ENCODE peak calls at places on chromosomes 11 and 22, in four cellular contexts. D is A549, N is HepG2, A is GM12878. H is an unnamed sample.

GRCh38 chr11:73175551-73176144 is 33.5 kb upstream of the FCHSD2 start:
- DNase-seq in D (no peak), N (peak; percentile 85), A (no peak), H (no peak)

GRCh38 chr11:46414466-46414796 is 22.9 kb upstream of the CHRM4 start:
- DNase-seq in D (no peak), N (no peak), A (no peak), H (no peak)

GRCh38 chr22:46757104-46757503 is 5.3 kb upstream of the TBC1D22A start:
- DNase-seq in D (no peak), N (no peak), A (no peak), H (no peak)

GRCh38 chr11:57545883-57546282 is 8.5 kb downstream of the SMTNL1 start:
- DNase-seq in D (no peak), N (no peak), A (no peak), H (no peak)

GRCh38 chr11:94623120-94623735 is 56.1 kb downstream of the PIWIL4 start:
- DNase-seq in D (peak; percentile 82), N (peak; percentile 74), A (peak; percentile 16), H (peak; percentile 77)

GRCh38 chr22:27857441-27857840 is 55.9 kb upstream of the MN1 start:
- DNase-seq in D (no peak), N (no peak), A (no peak), H (no peak)

GRCh38 chr22:23376256-23376655 is 195.9 kb downstream of the BCR start:
- DNase-seq in D (peak; percentile 41), N (peak; percentile 18), A (peak; percentile 1), H (no peak)

GRCh38 chr22:49203863-49204598 is 623.6 kb downstream of the BRD1 start:
- DNase-seq in D (no peak), N (no peak), A (no peak), H (no peak)

GRCh38 chr22:20053407-20054033 is 26.5 kb upstream of the DGCR8 start:
- DNase-seq in D (no peak), N (no peak), A (no peak), H (no peak)

GRCh38 chr22:27686534-27686933 is 115.0 kb downstream of the MN1 start:
- DNase-seq in D (peak; percentile 85), N (peak; percentile 39), A (no peak), H (no peak)

GRCh38 chr22:49583886-49584505 is 243.7 kb downstream of the BRD1 start:
- DNase-seq in D (no peak), N (no peak), A (no peak), H (peak; percentile 15)

GRCh38 chr22:19407649-19408606 is 23.6 kb downstream of the HIRA start:
- DNase-seq in D (no peak), N (no peak), A (no peak), H (peak; percentile 76)

GRCh38 chr11:44143987-44144909 is 48.8 kb downstream of the EXT2 start:
- DNase-seq in D (no peak), N (no peak), A (no peak), H (no peak)

GRCh38 chr22:40235418-40235817 is 57.7 kb downstream of the TNRC6B start:
- DNase-seq in D (no peak), N (no peak), A (no peak), H (no peak)

GRCh38 chr11:72069787-72070251 is 10.5 kb downstream of the NUMA1 start:
- DNase-seq in D (peak; percentile 78), N (peak; percentile 33), A (no peak), H (no peak)

GRCh38 chr22:11626422-11626773 is 3901.6 kb upstream of the OR11H1 start:
- DNase-seq in D (no peak), N (no peak), A (no peak), H (no peak)

GRCh38 chr22:41511521-41511968 is 32.7 kb downstream of the POLR3H start:
- DNase-seq in D (no peak), N (no peak), A (no peak), H (no peak)

GRCh38 chr22:29870574-29870973 is 12.4 kb upstream of the MTMR3 start:
- DNase-seq in D (no peak), N (no peak), A (no peak), H (no peak)

GRCh38 chr22:24507742-24508141 is 12.6 kb downstream of the UPB1 start:
- DNase-seq in D (no peak), N (no peak), A (no peak), H (no peak)

GRCh38 chr22:24512043-24512442 is 16.9 kb downstream of the UPB1 start:
- DNase-seq in D (no peak), N (no peak), A (no peak), H (no peak)

GRCh38 chr22:24514241-24515024 is 19.3 kb downstream of the UPB1 start:
- DNase-seq in D (no peak), N (peak; percentile 76), A (peak; percentile 68), H (no peak)

GRCh38 chr22:24513706-24514240 is 18.6 kb downstream of the UPB1 start:
- DNase-seq in D (no peak), N (no peak), A (no peak), H (no peak)

DNA sequence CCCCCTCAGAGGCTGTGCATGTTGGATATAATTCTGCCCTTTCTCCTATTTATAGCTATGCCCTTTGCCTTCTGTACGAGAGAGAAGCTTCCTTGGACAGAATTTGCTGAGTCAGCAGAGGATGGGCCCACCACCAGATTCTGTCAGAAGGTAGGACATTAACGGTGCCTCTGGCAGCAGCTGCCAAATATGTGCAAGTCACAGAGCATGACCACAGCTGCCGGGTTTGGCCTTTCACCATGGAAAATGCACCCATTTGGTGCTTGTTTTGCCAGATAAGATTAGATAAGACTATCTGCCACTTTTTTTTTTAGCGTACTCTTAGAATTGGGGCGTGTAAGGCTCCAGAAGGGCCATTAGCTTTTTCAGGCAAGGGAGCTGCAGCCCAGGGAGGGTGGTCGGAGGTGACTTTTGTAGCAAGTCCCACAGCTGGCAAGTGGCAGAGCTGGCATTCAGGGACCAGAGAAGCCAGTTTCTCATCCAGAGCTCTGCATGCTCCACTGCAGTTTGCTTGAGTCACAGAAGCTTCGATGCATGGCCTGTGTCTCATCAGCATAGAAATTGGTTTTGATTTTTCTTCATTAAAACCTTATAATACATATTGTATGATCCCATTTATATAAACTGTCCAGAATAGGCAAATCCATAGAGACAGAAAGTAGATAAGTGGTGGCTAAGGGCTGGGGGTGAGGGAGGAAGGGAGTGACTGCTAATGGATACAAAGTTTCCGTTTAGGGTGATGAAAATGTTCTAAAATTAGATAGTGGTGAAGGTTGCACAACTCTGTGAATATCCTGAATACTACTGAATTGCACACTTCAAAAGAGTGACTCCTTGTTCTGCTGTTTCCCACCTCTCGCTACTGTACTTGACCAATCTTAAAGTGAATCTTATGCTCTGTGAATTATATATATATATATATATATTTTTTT is 15.8 kb downstream of the UPB1 start:
- DNase-seq in D (no peak), N (peak; percentile 51), A (no peak), H (no peak)
- H3K4me2 ChIP-seq in D (peak overlapping the region; percentile 21), N (peak overlapping the region; percentile 25), A (peak overlapping the region; percentile 39), H (no peak overlapping the region)

GRCh38 chr22:31929126-31929928 is 15.0 kb upstream of the YWHAH start:
- DNase-seq in D (no peak), N (no peak), A (no peak), H (peak; percentile 65)
- TF ChIP-seq PBX3 in D (no peak), N (no peak), A (no peak), H (no peak)

GRCh38 chr11:64294665-64295289 is 3.7 kb downstream of the KCNK4 start:
- DNase-seq in D (no peak), N (no peak), A (no peak), H (no peak)

GRCh38 chr11:64290352-64290751 is 750 bp upstream of the KCNK4 start:
- DNase-seq in D (no peak), N (no peak), A (no peak), H (no peak)

GRCh38 chr11:64291746-64292457 is 800 bp downstream of the KCNK4 start:
- DNase-seq in D (no peak), N (no peak), A (no peak), H (peak; percentile 68)

GRCh38 chr11:64290894-64291745 is at the start of gene KCNK4:
- DNase-seq in D (no peak), N (no peak), A (no peak), H (peak; percentile 81)

DNA sequence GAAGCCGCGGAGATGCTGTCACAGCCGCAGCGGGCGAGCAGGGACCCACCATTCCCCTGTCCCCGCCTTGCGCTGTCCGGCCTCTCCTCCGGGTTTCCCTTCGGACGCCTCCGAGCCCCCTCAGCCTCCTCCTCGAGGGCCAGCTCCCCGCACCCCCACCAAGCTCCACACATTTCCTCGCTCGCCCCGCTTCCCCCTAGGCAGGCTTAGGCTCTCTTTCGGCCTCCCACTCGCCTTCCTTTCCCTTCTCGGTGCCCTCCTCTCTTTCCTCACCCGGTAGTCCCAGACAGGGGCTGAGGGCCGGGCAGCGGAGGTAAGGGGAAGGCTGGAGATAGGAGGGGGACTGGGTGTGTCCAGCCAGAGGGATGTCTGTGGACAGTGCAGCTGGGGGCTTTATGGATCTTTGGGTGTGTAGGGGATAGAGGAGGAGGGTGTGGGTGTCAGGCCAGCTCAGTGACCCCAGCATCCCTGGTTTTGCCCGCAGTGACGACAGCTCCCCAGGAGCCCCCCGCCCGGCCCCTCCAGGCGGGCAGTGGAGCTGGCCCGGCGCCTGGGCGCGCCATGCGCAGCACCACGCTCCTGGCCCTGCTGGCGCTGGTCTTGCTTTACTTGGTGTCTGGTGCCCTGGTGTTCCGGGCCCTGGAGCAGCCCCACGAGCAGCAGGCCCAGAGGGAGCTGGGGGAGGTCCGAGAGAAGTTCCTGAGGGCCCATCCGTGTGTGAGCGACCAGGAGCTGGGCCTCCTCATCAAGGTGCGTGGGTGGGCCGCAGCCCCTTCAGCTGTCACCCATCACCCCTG is 1.6 kb downstream of the KCNK4 start:
- DNase-seq in D (no peak), N (no peak), A (no peak), H (no peak)
- TF ChIP-seq USF2 in D (no peak), N (no peak), A (no peak), H (no peak)

DNA sequence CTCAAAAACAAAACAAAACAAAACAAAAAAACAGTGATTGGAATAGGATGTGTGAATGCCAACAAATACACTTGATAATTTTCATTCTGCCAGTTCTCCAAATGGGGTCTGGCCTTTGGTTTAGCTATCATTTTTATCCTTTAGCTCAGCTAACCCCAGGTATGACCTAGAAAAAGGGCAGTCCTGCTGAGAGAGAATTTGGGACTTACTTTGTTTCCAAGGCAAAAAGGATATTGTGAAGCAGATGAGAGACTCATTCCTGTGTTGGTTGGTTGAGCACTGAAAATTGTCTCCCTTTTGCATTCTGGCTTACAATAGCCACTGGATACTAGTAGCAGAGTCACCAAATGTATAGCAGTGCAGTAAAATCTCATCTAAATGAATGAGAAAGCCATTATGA is 8.9 kb downstream of the TTC9C start:
- DNase-seq in D (no peak), N (no peak), A (no peak), H (no peak)
- H3K4me2 ChIP-seq in D (no peak overlapping the region), N (no peak overlapping the region), A (no peak overlapping the region), H (no peak overlapping the region)

DNA sequence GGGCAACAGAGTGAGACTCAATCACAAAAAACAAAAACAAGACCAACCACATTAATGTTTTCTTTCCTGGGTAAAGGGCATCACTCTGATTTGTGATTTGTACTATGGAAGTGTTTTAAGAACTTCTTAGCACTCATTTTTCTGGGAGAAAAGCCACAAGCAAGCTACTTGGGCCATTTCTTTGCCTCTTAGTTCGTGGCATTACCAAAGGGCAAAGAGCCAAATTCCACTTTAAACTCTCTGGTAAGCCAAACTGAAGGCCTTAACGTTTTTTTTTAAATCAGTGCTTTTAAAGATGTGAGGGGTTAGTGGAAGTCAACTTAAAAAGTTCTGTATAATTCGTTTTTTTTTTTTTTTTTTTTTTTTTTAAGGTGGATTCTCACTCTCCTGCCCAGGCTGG is 36.9 kb downstream of the CAT start:
- DNase-seq in D (no peak), N (no peak), A (no peak), H (no peak)
- TF ChIP-seq PBX3 in D (no peak), N (no peak), A (no peak), H (no peak)

GRCh38 chr22:25025586-25025985 is 73.1 kb downstream of the KIAA1671 start:
- DNase-seq in D (no peak), N (peak; percentile 48), A (no peak), H (no peak)
- TF ChIP-seq USF2 in D (no peak), N (no peak), A (no peak), H (no peak)

GRCh38 chr11:76803811-76804600 is 20.9 kb downstream of the TSKU start:
- DNase-seq in D (peak; percentile 27), N (no peak), A (no peak), H (no peak)
- H3K4me2 ChIP-seq in D (peak overlapping the region; percentile 92), N (no peak overlapping the region), A (no peak overlapping the region), H (no peak overlapping the region)